ENCODE peak calls at places on chromosomes 3 and 15, in four cellular contexts. U is HepG2, L is H1, P is GM12878. I is an unnamed sample.

GRCh38 chr3:136749106-136749505 is 3.1 kb downstream of the STAG1 start:
- DNase-seq in U (peak), L (no peak), P (no peak), I (peak)

GRCh38 chr15:40305281-40305680 is 2.5 kb downstream of the PLCB2 start:
- DNase-seq in U (no peak), L (no peak), P (no peak), I (no peak)

GRCh38 chr3:149393355-149394165 is 16.1 kb upstream of the TM4SF1 start:
- DNase-seq in U (peak), L (peak), P (peak), I (peak)

GRCh38 chr15:63015618-63016017 is 26.9 kb upstream of the TPM1 start:
- DNase-seq in U (no peak), L (no peak), P (no peak), I (no peak)

GRCh38 chr3:124676236-124676635 is 54.0 kb upstream of the UMPS start:
- DNase-seq in U (no peak), L (no peak), P (no peak), I (no peak)

GRCh38 chr3:37492977-37493471 is 318.6 kb upstream of the LRRFIP2 start:
- DNase-seq in U (no peak), L (no peak), P (no peak), I (no peak)

GRCh38 chr15:99474041-99474906 is 91.5 kb upstream of the MEF2A start:
- DNase-seq in U (no peak), L (no peak), P (no peak), I (no peak)

GRCh38 chr3:124504332-124505059 is 225.8 kb upstream of the UMPS start:
- DNase-seq in U (no peak), L (no peak), P (no peak), I (no peak)

GRCh38 chr3:72520690-72521308 is 327.4 kb downstream of the SHQ1 start:
- DNase-seq in U (peak), L (no peak), P (no peak), I (no peak)

GRCh38 chr3:34367521-34367920 is 569.1 kb downstream of the PDCD6IP start:
- DNase-seq in U (no peak), L (no peak), P (no peak), I (no peak)

GRCh38 chr15:47384316-47384715 is 333.0 kb upstream of the SEMA6D start:
- DNase-seq in U (no peak), L (peak), P (no peak), I (no peak)

GRCh38 chr3:193906849-193907410 is 229.0 kb upstream of the HES1 start:
- DNase-seq in U (no peak), L (no peak), P (no peak), I (no peak)

GRCh38 chr3:100231668-100232067 is 29.1 kb upstream of the TBC1D23 start:
- DNase-seq in U (no peak), L (no peak), P (no peak), I (no peak)

GRCh38 chr3:132645058-132645457 is 14.6 kb downstream of the ACAD11 start:
- DNase-seq in U (no peak), L (no peak), P (no peak), I (no peak)

GRCh38 chr3:184384856-184385422 is 5.1 kb downstream of the CHRD start:
- DNase-seq in U (no peak), L (no peak), P (no peak), I (no peak)

GRCh38 chr3:99534951-99535704 is 103.3 kb upstream of the COL8A1 start:
- DNase-seq in U (no peak), L (no peak), P (no peak), I (no peak)

GRCh38 chr15:101439285-101439919 is 50.1 kb downstream of the PCSK6 start:
- DNase-seq in U (peak), L (no peak), P (no peak), I (no peak)

GRCh38 chr3:12965999-12966846 is 107.0 kb downstream of the IQSEC1 start:
- DNase-seq in U (no peak), L (no peak), P (no peak), I (no peak)

GRCh38 chr15:78716651-78717050 is 75.6 kb upstream of the CHRNB4 start:
- DNase-seq in U (no peak), L (no peak), P (no peak), I (no peak)

GRCh38 chr3:67863869-67864268 is 209.5 kb upstream of the SUCLG2 start:
- DNase-seq in U (peak), L (no peak), P (no peak), I (peak)

GRCh38 chr15:101625169-101625568 is 27.0 kb downstream of the TM2D3 start:
- DNase-seq in U (no peak), L (no peak), P (no peak), I (no peak)

GRCh38 chr3:14880486-14881179 is 61.9 kb downstream of the FGD5 start:
- DNase-seq in U (no peak), L (no peak), P (no peak), I (no peak)

GRCh38 chr3:52503788-52504424 is 8.8 kb downstream of the STAB1 start:
- DNase-seq in U (no peak), L (no peak), P (no peak), I (peak)

GRCh38 chr3:38916706-38917105 is 100.7 kb upstream of the SCN10A start:
- DNase-seq in U (no peak), L (no peak), P (no peak), I (no peak)

GRCh38 chr3:133843634-133844033 is 38.0 kb downstream of the SRPRB start:
- DNase-seq in U (no peak), L (no peak), P (no peak), I (peak)

GRCh38 chr3:53938645-53939044 is 47.0 kb upstream of the SELENOK start:
- DNase-seq in U (peak), L (no peak), P (no peak), I (peak)

GRCh38 chr15:87365221-87365620 is 891.3 kb downstream of the NTRK3 start:
- DNase-seq in U (no peak), L (no peak), P (no peak), I (no peak)

GRCh38 chr15:62691008-62691407 is 351.5 kb upstream of the TPM1 start:
- DNase-seq in U (no peak), L (no peak), P (no peak), I (no peak)

GRCh38 chr3:185820973-185821758 is 3.7 kb downstream of the IGF2BP2 start:
- DNase-seq in U (peak), L (no peak), P (no peak), I (no peak)

GRCh38 chr15:90982135-90982534 is 12.2 kb downstream of the PRC1 start:
- DNase-seq in U (no peak), L (no peak), P (no peak), I (no peak)

GRCh38 chr3:25834346-25834745 is 44.5 kb downstream of the OXSM start:
- DNase-seq in U (no peak), L (no peak), P (no peak), I (no peak)

GRCh38 chr3:51539291-51539891 is 872 bp downstream of the RAD54L2 start:
- DNase-seq in U (no peak), L (no peak), P (no peak), I (peak)

GRCh38 chr3:46861293-46861995 is 1.8 kb downstream of the MYL3 start:
- DNase-seq in U (peak), L (no peak), P (no peak), I (peak)

GRCh38 chr3:130687327-130687726 is 59.3 kb downstream of the PIK3R4 start:
- DNase-seq in U (no peak), L (no peak), P (no peak), I (no peak)

GRCh38 chr3:38562467-38562925 is 66.4 kb downstream of the EXOG start:
- DNase-seq in U (no peak), L (no peak), P (no peak), I (no peak)

GRCh38 chr3:129688310-129688895 is 81.9 kb upstream of the PLXND1 start:
- DNase-seq in U (peak), L (peak), P (no peak), I (no peak)

GRCh38 chr3:127961963-127962362 is 46.9 kb downstream of the KBTBD12 start:
- DNase-seq in U (peak), L (no peak), P (no peak), I (peak)
- TF ChIP-seq TAF1 in U (no peak), L (no peak), P (no peak), I (no peak)

GRCh38 chr15:89307046-89307587 is 27.5 kb downstream of the POLG start:
- DNase-seq in U (no peak), L (no peak), P (no peak), I (no peak)
- TF ChIP-seq CEBPB in U (no peak), L (no peak), P (no peak), I (no peak)

GRCh38 chr3:70813306-70813705 is 500.9 kb upstream of the MDFIC2 start:
- DNase-seq in U (no peak), L (no peak), P (no peak), I (no peak)
- TF ChIP-seq TAF1 in U (no peak), L (no peak), P (no peak), I (no peak)

GRCh38 chr15:70355275-70355795 is 257.6 kb upstream of the TLE3 start:
- DNase-seq in U (no peak), L (no peak), P (no peak), I (no peak)
- TF ChIP-seq CEBPB in U (no peak), L (no peak), P (no peak), I (no peak)

DNA sequence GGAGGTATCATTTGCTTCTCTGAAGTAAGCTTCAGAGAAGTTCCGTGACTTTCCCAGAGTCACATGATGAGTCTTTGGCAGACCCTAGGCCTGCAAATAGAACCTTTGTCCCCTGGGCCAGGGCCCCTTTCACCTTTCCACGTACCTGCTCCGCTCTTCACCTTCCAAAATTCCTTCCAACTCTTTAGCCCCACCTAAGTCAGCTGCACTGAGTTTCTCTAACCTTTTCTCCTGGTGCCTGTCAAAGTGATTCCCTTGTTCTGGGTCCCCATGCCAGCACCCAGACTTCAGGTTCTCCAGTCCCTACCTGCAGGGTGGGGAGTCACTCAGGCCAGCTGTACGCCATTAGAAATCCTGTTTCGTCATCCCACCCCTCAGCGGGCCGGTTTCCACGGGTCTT is 12.8 kb downstream of the LYZL4 start:
- DNase-seq in U (no peak), L (no peak), P (no peak), I (no peak)
- TF ChIP-seq TAF1 in U (no peak), L (no peak), P (no peak), I (no peak)

GRCh38 chr3:109685084-109686079 is 348.0 kb upstream of the DPPA4 start:
- DNase-seq in U (no peak), L (no peak), P (no peak), I (no peak)
- TF ChIP-seq CEBPB in U (no peak), L (no peak), P (no peak), I (no peak)

DNA sequence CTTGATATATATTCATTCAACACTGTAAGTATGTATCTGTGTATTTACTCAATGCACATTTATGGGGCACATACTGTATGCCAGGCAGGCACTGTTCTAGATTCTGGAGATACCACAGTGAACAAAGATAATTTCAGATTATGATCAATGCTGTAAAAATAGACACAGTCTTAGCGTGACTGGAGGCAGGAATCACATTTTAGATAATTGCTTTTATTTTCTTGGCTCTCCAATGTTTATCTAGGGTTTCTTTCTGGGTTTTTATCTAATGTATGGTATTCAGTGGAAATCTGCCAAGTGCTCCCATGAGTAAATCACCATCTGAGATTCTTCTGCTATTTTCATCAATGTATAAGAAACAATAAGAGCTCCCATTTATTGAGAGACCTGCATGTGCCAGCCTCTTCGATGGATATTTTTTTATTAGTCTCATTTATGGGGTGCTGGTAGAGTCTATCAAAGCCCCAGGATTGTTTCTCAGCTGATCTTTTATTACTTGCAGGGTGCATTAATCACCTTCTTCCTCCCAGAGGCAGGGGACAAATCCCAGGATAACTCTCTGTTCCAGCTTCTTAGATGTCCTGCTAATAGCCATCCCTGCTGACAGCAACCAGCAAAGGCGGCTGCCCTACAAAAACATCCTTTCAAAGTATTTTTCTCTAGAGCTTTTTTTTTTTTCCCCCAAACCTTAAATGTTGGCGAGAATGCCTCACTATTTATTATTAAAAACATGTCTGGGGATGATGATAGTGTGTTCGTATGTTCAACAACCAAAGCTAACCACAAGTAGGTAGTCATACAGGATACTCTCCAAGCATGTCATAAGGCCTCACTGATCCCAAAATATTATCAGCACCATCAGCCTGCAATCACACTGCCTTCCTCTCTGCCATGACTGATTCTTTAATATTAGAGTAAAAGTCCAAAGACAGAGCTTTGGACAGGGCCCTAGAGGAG is 331.0 kb upstream of the RASGRP1 start:
- DNase-seq in U (no peak), L (no peak), P (no peak), I (no peak)
- TF ChIP-seq TAF1 in U (no peak), L (no peak), P (no peak), I (no peak)